ENCODE peak calls at places on chromosomes 5 and 9, in eight cellular contexts. T is progenitor cell of endocrine pancreas; F is pancreas; Q is AG08395; G is naive thymus-derived CD8-positive, alpha-beta T cell; W is stimulated activated naive B cell treated with anti-CD40 and anti-IgM and Interleukin-4, amounts not matched to agents 10 μg/mL and 1 μg/mL and 100 μg/mL, for 72 hours; H is neuronal stem cell; X is activated CD4-positive, alpha-beta T cell treated with anti-CD3 and anti-CD28 coated beads for 36 hours. L is an unnamed sample.
A peak's percentile ranks its signal among the peaks of the same experiment; 100 is the strongest.

GRCh38 chr9:93300175-93300572 is 116.2 kb downstream of the WNK2 start:
- DNase-seq in G (no peak), W (no peak), Q (no peak), T (no peak), F (no peak), H (no peak), X (no peak), L (no peak)

GRCh38 chr9:93668261-93668871 is 92.0 kb downstream of the PHF2 start:
- DNase-seq in F (no peak), H (no peak), T (peak; percentile 5), X (peak; percentile 2), G (no peak), W (no peak), Q (no peak), L (no peak)

GRCh38 chr9:78210841-78211301 is 25.0 kb upstream of the CEP78 start:
- DNase-seq in Q (no peak), F (no peak), X (no peak), T (no peak), G (peak; percentile 65), W (no peak), H (no peak), L (no peak)

GRCh38 chr5:83034036-83034435 is 43.2 kb downstream of the TMEM167A start:
- DNase-seq in Q (no peak), F (no peak), X (no peak), W (no peak), G (no peak), H (no peak), T (no peak), L (no peak)

GRCh38 chr5:122262107-122262506 is 49.9 kb upstream of the SNCAIP start:
- DNase-seq in Q (peak; percentile 33), W (no peak), H (no peak), X (no peak), G (no peak), F (no peak), T (no peak), L (no peak)

GRCh38 chr9:3136999-3137675 is 293.2 kb upstream of the PUM3 start:
- DNase-seq in H (no peak), W (no peak), G (no peak), T (no peak), X (no peak), F (no peak), Q (no peak), L (no peak)

GRCh38 chr9:96644137-96644536 is 11.0 kb downstream of the PRXL2C start:
- DNase-seq in W (no peak), Q (no peak), X (no peak), H (no peak), F (no peak), G (no peak), T (no peak), L (no peak)

GRCh38 chr5:654071-654778 is 38.9 kb downstream of the TPPP start:
- DNase-seq in X (no peak), Q (no peak), W (no peak), H (no peak), G (no peak), T (no peak), F (no peak), L (no peak)

GRCh38 chr9:110255064-110255416 is 1.3 kb downstream of the TXN start:
- DNase-seq in T (no peak), G (peak; percentile 14), H (no peak), Q (no peak), X (peak; percentile 14), W (no peak), F (no peak), L (no peak)

GRCh38 chr9:20611751-20612287 is 10.5 kb downstream of the MLLT3 start:
- DNase-seq in F (no peak), Q (peak; percentile 29), G (no peak), H (no peak), W (no peak), X (no peak), T (no peak), L (peak; percentile 93)

GRCh38 chr5:10527281-10527950 is 36.5 kb upstream of the ANKRD33B start:
- DNase-seq in W (no peak), G (no peak), X (no peak), Q (no peak), H (no peak), F (no peak), T (no peak), L (no peak)

GRCh38 chr5:133331866-133332731 is 280.2 kb downstream of the FSTL4 start:
- DNase-seq in W (no peak), Q (no peak), X (peak; percentile 44), F (no peak), G (peak; percentile 10), T (no peak), H (no peak), L (no peak)

GRCh38 chr5:181044093-181044599 is 4.1 kb downstream of the BTNL9 start:
- DNase-seq in G (no peak), F (no peak), H (no peak), W (no peak), X (no peak), T (no peak), Q (no peak), L (no peak)

GRCh38 chr9:385818-386398 is 171.2 kb downstream of the DOCK8 start:
- DNase-seq in H (peak; percentile 59), G (peak; percentile 17), T (peak; percentile 37), Q (peak; percentile 58), F (peak; percentile 24), W (no peak), X (peak; percentile 34), L (peak; percentile 65)

GRCh38 chr5:94613583-94613982 is 4.8 kb downstream of the KIAA0825 start:
- DNase-seq in G (peak; percentile 3), X (no peak), H (no peak), T (no peak), F (no peak), W (no peak), Q (no peak), L (peak; percentile 16)

GRCh38 chr5:121628783-121629182 is 222.9 kb upstream of the FTMT start:
- DNase-seq in X (no peak), F (no peak), W (no peak), G (no peak), Q (no peak), H (no peak), T (no peak), L (peak; percentile 16)

GRCh38 chr9:114339130-114339908 is 9.7 kb downstream of the ORM2 start:
- DNase-seq in H (peak; percentile 20), G (peak; percentile 59), X (peak; percentile 74), F (peak; percentile 11), W (peak; percentile 45), T (peak; percentile 23), Q (peak; percentile 86), L (peak; percentile 34)

GRCh38 chr5:37786855-37787254 is 53.0 kb downstream of the GDNF start:
- DNase-seq in W (no peak), T (no peak), F (no peak), H (no peak), Q (peak; percentile 85), G (no peak), X (no peak), L (peak; percentile 88)

GRCh38 chr5:17833336-17833735 is 199.1 kb downstream of the TAF11L14 start:
- DNase-seq in F (no peak), X (no peak), T (no peak), G (no peak), W (no peak), H (no peak), Q (no peak), L (no peak)

GRCh38 chr9:133242241-133242640 is 32.8 kb downstream of the ABO start:
- DNase-seq in T (no peak), W (no peak), G (no peak), Q (no peak), X (no peak), F (no peak), H (no peak), L (no peak)

GRCh38 chr9:123417289-123418051 is 61.5 kb downstream of the CRB2 start:
- DNase-seq in Q (no peak), T (no peak), X (no peak), W (no peak), G (no peak), F (no peak), H (no peak), L (no peak)

GRCh38 chr9:91724609-91725505 is 225.2 kb downstream of the ROR2 start:
- DNase-seq in G (no peak), X (no peak), W (no peak), T (no peak), F (no peak), Q (no peak), H (no peak), L (no peak)

GRCh38 chr5:112240011-112240410 is 179.1 kb downstream of the EPB41L4A start:
- DNase-seq in T (no peak), H (no peak), W (no peak), X (no peak), F (no peak), G (no peak), Q (no peak), L (peak; percentile 72)

GRCh38 chr5:96300986-96301385 is 132.1 kb downstream of the PCSK1 start:
- DNase-seq in T (no peak), Q (no peak), G (no peak), X (no peak), W (no peak), H (no peak), F (no peak), L (no peak)

GRCh38 chr5:65461490-65461889 is 20.2 kb downstream of the ADAMTS6 start:
- DNase-seq in W (no peak), T (no peak), X (no peak), Q (no peak), H (no peak), F (no peak), G (no peak), L (no peak)

GRCh38 chr9:130138791-130139190 is 33.4 kb upstream of the NCS1 start:
- DNase-seq in T (no peak), X (peak; percentile 49), Q (peak; percentile 93), H (no peak), W (no peak), G (peak; percentile 43), F (no peak), L (peak; percentile 75)

GRCh38 chr5:154309805-154310204 is 119.3 kb downstream of the GALNT10 start:
- DNase-seq in H (no peak), G (no peak), Q (no peak), F (no peak), T (no peak), W (no peak), X (peak; percentile 28), L (no peak)

GRCh38 chr5:139775872-139776271 is 19.7 kb upstream of the PSD2 start:
- DNase-seq in W (no peak), G (no peak), X (no peak), F (no peak), H (no peak), T (no peak), Q (no peak), L (no peak)

GRCh38 chr9:124869466-124869985 is 7.6 kb downstream of the ARPC5L start:
- DNase-seq in X (peak; percentile 70), W (no peak), T (no peak), H (no peak), G (peak; percentile 50), Q (peak; percentile 41), F (no peak), L (no peak)

GRCh38 chr9:79123419-79123818 is 448.3 kb upstream of the TLE4 start:
- DNase-seq in W (no peak), Q (no peak), F (no peak), X (no peak), T (no peak), H (no peak), G (no peak), L (peak; percentile 33)

GRCh38 chr5:169576181-169576598 is 7.4 kb upstream of the SPDL1 start:
- DNase-seq in T (no peak), Q (peak; percentile 87), W (no peak), F (no peak), H (no peak), X (no peak), G (no peak), L (peak; percentile 88)

GRCh38 chr9:6757988-6758417 is 230 bp downstream of the KDM4C start:
- DNase-seq in G (no peak), F (no peak), W (no peak), T (peak; percentile 94), H (peak; percentile 96), X (no peak), Q (peak; percentile 99), L (no peak)

GRCh38 chr9:104992696-104993095 is 64.7 kb upstream of the ABCA1 start:
- DNase-seq in W (no peak), H (no peak), G (peak; percentile 4), X (no peak), Q (no peak), T (no peak), F (no peak), L (no peak)

GRCh38 chr5:122458278-122458872 is 146.3 kb downstream of the SNCAIP start:
- DNase-seq in F (no peak), H (no peak), Q (peak; percentile 40), G (no peak), X (no peak), W (no peak), T (no peak), L (peak; percentile 18)